ENCODE peak calls at places on chromosomes 16 and 17, in seven cellular contexts. S is posterior vena cava; P is retinal pigment epithelial cell; A is A549; E is AG09309; I is GM12864; B is naive thymus-derived CD8-positive, alpha-beta T cell. D is an unnamed sample.
A peak's percentile ranks its signal among the peaks of the same experiment; 100 is the strongest.

GRCh38 chr16:67987460-67988160 is 7.3 kb upstream of the DPEP3 start:
- DNase-seq in E (no peak), P (no peak), A (no peak), S (no peak), I (no peak), B (no peak), D (no peak)

GRCh38 chr17:43810226-43810715 is 22.7 kb downstream of the MPP3 start:
- DNase-seq in E (no peak), A (no peak), B (no peak), P (no peak), S (no peak), I (no peak), D (no peak)

GRCh38 chr16:85349413-85350145 is 237.3 kb upstream of the CIBAR2 start:
- DNase-seq in E (no peak), I (no peak), B (no peak), A (no peak), P (no peak), S (no peak), D (no peak)

GRCh38 chr17:64707077-64707591 is 45.0 kb upstream of the SMURF2 start:
- DNase-seq in E (peak; percentile 97), I (no peak), P (peak; percentile 71), B (no peak), S (peak; percentile 98), A (peak; percentile 97), D (no peak)

GRCh38 chr16:48538746-48539484 is 71.1 kb downstream of the N4BP1 start:
- DNase-seq in P (no peak), A (no peak), S (peak; percentile 78), B (no peak), I (no peak), E (no peak), D (no peak)

GRCh38 chr17:62700964-62701705 is 73.7 kb downstream of the MRC2 start:
- DNase-seq in E (no peak), A (no peak), P (no peak), B (no peak), S (peak; percentile 54), I (no peak), D (no peak)

GRCh38 chr17:70184770-70185169 is 15.4 kb downstream of the KCNJ2 start:
- DNase-seq in I (no peak), B (no peak), P (no peak), A (peak; percentile 24), E (peak; percentile 4), S (no peak), D (no peak)

GRCh38 chr17:62740066-62740465 is 68.0 kb downstream of the MARCHF10 start:
- DNase-seq in A (no peak), B (no peak), E (peak; percentile 47), P (no peak), S (no peak), I (no peak), D (no peak)

GRCh38 chr17:32609085-32609484 is 122.3 kb downstream of the CDK5R1 start:
- DNase-seq in I (peak; percentile 31), B (peak; percentile 65), S (no peak), P (no peak), E (no peak), A (peak; percentile 52), D (no peak)